ENCODE peak calls at places on chromosomes 2 and 18, in eight cellular contexts. H is BJ; P is thoracic aorta; J is kidney epithelial cell; O is CD8-positive, alpha-beta T cell; L is breast epithelium; D is HCT116; M is body of pancreas. Z is an unnamed sample.

GRCh38 chr2:41836944-41837343 is 210.9 kb upstream of the PKDCC start:
- DNase-seq in L (no peak), H (no peak), P (no peak), M (no peak), O (no peak), J (no peak), D (peak), Z (no peak)

GRCh38 chr2:186558512-186559276 is 31.2 kb upstream of the ITGAV start:
- DNase-seq in O (no peak), M (no peak), H (no peak), D (no peak), J (no peak), P (no peak), L (no peak), Z (no peak)

GRCh38 chr2:96325038-96325883 is at the start of gene ITPRIPL1:
- DNase-seq in H (no peak), L (no peak), P (no peak), J (no peak), M (no peak), D (no peak), O (no peak), Z (no peak)

GRCh38 chr2:186065491-186065890 is 326.9 kb downstream of the FSIP2 start:
- DNase-seq in H (no peak), L (no peak), P (no peak), O (no peak), J (no peak), M (no peak), D (no peak), Z (no peak)

GRCh38 chr2:120763516-120763915 is 27.8 kb downstream of the GLI2 start:
- DNase-seq in M (peak), J (no peak), P (no peak), L (no peak), H (no peak), D (no peak), O (no peak), Z (no peak)

GRCh38 chr2:173874899-173875247 is 90.3 kb downstream of the SP3 start:
- DNase-seq in J (peak), L (no peak), M (no peak), P (no peak), O (no peak), H (no peak), D (no peak), Z (no peak)

GRCh38 chr18:3623769-3624545 is 174.0 kb downstream of the TGIF1 start:
- DNase-seq in H (peak), J (peak), O (no peak), D (peak), P (peak), L (peak), M (peak), Z (peak)

GRCh38 chr18:9428862-9429661 is 46.3 kb upstream of the RALBP1 start:
- DNase-seq in D (no peak), M (no peak), O (no peak), L (peak), J (no peak), P (no peak), H (no peak), Z (no peak)

GRCh38 chr2:176123483-176123843 is 944 bp downstream of the HOXD9 start:
- DNase-seq in H (no peak), D (no peak), J (no peak), M (no peak), P (no peak), O (no peak), L (no peak), Z (no peak)

GRCh38 chr2:69694894-69695849 is 46.8 kb upstream of the ANXA4 start:
- DNase-seq in P (no peak), O (no peak), J (peak), L (no peak), H (peak), M (no peak), D (no peak), Z (peak)

GRCh38 chr2:20682166-20682565 is 15.2 kb downstream of the GDF7 start:
- DNase-seq in M (no peak), H (no peak), L (no peak), J (no peak), O (no peak), D (no peak), P (no peak), Z (no peak)

GRCh38 chr2:222706616-222707015 is 35.2 kb downstream of the MOGAT1 start:
- DNase-seq in M (no peak), O (no peak), J (no peak), P (no peak), L (no peak), D (no peak), H (no peak), Z (no peak)

GRCh38 chr2:38539086-38539485 is 63.6 kb downstream of the HNRNPLL start:
- DNase-seq in J (no peak), P (no peak), L (no peak), D (no peak), O (no peak), M (no peak), H (no peak), Z (no peak)
- TF ChIP-seq CTCF in J (no peak), P (no peak), L (no peak), D (peak), O (no peak), M (no peak), H (no peak), Z (no peak)

GRCh38 chr2:135980450-135981080 is 4.9 kb downstream of the DARS1 start:
- DNase-seq in J (no peak), M (no peak), P (no peak), L (no peak), H (no peak), O (no peak), D (no peak), Z (no peak)
- H3K4me3 ChIP-seq in J (no peak), M (no peak), P (no peak), L (no peak), H (no peak), O (no peak), D (no peak), Z (no peak)

GRCh38 chr18:37496568-37496967 is 69.0 kb downstream of the CELF4 start:
- DNase-seq in O (no peak), D (no peak), H (no peak), L (no peak), P (no peak), J (no peak), M (no peak), Z (no peak)

GRCh38 chr18:37497836-37498518 is 67.6 kb downstream of the CELF4 start:
- DNase-seq in L (no peak), J (no peak), H (no peak), D (no peak), P (no peak), M (no peak), O (no peak), Z (no peak)

GRCh38 chr18:37501136-37501535 is 64.5 kb downstream of the CELF4 start:
- DNase-seq in D (no peak), M (no peak), J (no peak), P (no peak), L (no peak), O (no peak), H (no peak), Z (no peak)

GRCh38 chr18:37499913-37500312 is 65.7 kb downstream of the CELF4 start:
- DNase-seq in P (no peak), H (no peak), J (no peak), L (no peak), D (no peak), O (no peak), M (no peak), Z (no peak)

DNA sequence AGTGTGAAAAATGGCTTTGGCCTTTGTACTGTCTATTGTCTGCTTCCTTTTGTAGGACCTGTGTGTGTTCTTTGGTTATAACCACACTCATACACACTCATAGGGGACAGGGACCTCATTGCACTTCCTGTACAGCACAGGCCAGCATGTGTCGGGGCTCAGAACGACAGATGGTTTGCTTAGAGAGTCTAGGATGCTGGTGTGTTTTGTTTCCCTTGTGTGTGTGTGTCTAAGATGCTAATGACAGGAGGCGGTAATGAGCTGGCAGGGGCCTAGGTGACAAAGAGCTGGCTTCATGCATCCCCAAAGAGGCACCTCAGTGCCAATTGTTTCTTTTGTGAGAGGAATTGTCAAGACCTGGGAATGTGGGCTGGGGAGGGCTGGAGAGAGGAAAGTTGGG is 66.6 kb downstream of the CELF4 start:
- DNase-seq in M (no peak), D (no peak), H (no peak), L (no peak), P (no peak), O (no peak), J (no peak), Z (no peak)
- TF ChIP-seq CTCF in M (no peak), D (no peak), H (no peak), L (no peak), P (no peak), O (no peak), J (no peak), Z (no peak)

GRCh38 chr2:128327180-128327964 is 8.7 kb upstream of the HS6ST1 start:
- DNase-seq in H (no peak), P (no peak), D (no peak), O (no peak), M (no peak), L (no peak), J (no peak), Z (no peak)
- H3K4me3 ChIP-seq in H (no peak), P (no peak), D (no peak), O (no peak), M (no peak), L (no peak), J (no peak), Z (no peak)

GRCh38 chr2:227374158-227374557 is 4.9 kb downstream of the TM4SF20 start:
- DNase-seq in P (no peak), H (no peak), L (no peak), J (no peak), O (no peak), M (no peak), D (no peak), Z (no peak)

GRCh38 chr2:227379095-227379494 is at the start of gene TM4SF20:
- DNase-seq in O (no peak), D (no peak), H (no peak), M (no peak), P (no peak), J (no peak), L (no peak), Z (no peak)

GRCh38 chr2:227376911-227377396 is 2.2 kb downstream of the TM4SF20 start:
- DNase-seq in D (no peak), M (no peak), L (no peak), J (no peak), H (no peak), P (no peak), O (no peak), Z (no peak)

GRCh38 chr2:227378371-227378782 is 729 bp downstream of the TM4SF20 start:
- DNase-seq in M (no peak), D (no peak), J (no peak), H (no peak), O (no peak), L (no peak), P (no peak), Z (no peak)

GRCh38 chr2:227377461-227378351 is 1.4 kb downstream of the TM4SF20 start:
- DNase-seq in D (peak), H (no peak), L (no peak), J (no peak), M (no peak), P (no peak), O (no peak), Z (no peak)
- TF ChIP-seq CTCF in D (peak), H (no peak), L (no peak), J (no peak), M (no peak), P (no peak), O (no peak), Z (no peak)

DNA sequence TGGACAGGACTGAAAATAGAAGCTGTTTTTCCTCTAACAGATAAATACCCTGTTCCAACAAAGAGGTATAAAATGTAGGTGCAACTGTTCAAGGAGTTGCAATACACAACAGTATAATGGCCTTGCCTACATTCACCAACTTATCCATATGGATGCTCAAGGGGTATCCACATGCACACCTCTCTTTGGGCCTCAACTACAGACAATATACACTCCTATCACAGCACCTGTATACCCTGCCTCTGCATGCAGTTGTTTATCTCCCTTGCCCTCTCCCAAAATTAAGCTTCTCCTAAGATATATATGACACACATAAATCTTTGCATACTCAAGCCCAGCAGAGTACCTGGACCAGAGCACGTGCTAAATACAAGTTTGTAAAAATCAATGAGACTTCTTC is 37.3 kb downstream of the DARS1 start:
- DNase-seq in P (no peak), D (no peak), O (no peak), H (no peak), M (no peak), J (no peak), L (no peak), Z (no peak)
- H3K4me3 ChIP-seq in P (no peak), D (no peak), O (no peak), H (no peak), M (no peak), J (no peak), L (no peak), Z (no peak)

GRCh38 chr2:237931205-237931721 is 35.6 kb upstream of the UBE2F start:
- DNase-seq in J (no peak), O (no peak), L (no peak), H (peak), D (no peak), M (no peak), P (no peak), Z (peak)
- TF ChIP-seq CTCF in J (no peak), O (no peak), L (no peak), H (no peak), D (no peak), M (no peak), P (no peak), Z (no peak)

DNA sequence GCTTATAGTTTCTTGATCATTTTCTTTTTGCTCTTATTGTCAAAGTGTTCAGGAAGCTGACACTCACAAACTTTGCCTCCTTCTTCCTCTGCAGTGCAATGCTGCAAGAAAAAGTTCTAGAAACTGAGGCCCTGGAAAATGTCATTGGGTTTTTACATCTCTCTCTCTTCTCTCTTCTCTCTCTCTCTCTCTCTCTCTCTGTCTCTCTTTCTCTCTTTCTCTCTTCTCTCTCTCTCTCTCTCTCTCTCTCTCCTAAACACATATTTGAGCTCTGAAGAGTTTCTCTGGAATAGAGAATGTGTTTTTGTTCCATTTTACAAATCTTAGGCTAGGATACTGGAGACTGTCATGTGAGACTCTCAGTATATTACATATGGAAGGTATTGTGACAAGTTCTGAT is 41.6 kb upstream of the EHBP1 start:
- DNase-seq in M (no peak), D (no peak), P (no peak), H (no peak), O (no peak), J (no peak), L (no peak), Z (no peak)
- H3K4me3 ChIP-seq in M (no peak), D (no peak), P (no peak), H (no peak), O (no peak), J (no peak), L (no peak), Z (no peak)